ENCODE peak calls at places on chromosome 14, in nine cellular contexts. Z, P, T, V, D, C, J, F and W are unnamed samples.

GRCh38 chr14:36430169-36430568 is 89.9 kb downstream of the NKX2-1 start:
- DNase-seq in Z (no peak), P (no peak), T (no peak), V (no peak), D (no peak), C (no peak), J (no peak), F (no peak), W (no peak)

GRCh38 chr14:99672506-99673327 is 11.4 kb upstream of the CYP46A1 start:
- DNase-seq in Z (no peak), P (no peak), T (no peak), V (no peak), D (peak), C (peak), J (no peak), F (no peak), W (no peak)

GRCh38 chr14:42911642-42912041 is 1305.0 kb downstream of the LRFN5 start:
- DNase-seq in Z (no peak), P (peak), T (no peak), V (peak), D (no peak), C (no peak), J (no peak), F (no peak), W (no peak)

GRCh38 chr14:50038398-50039119 is 77.8 kb downstream of the VCPKMT start:
- DNase-seq in Z (peak), P (peak), T (no peak), V (no peak), D (no peak), C (no peak), J (peak), F (no peak), W (no peak)

GRCh38 chr14:20295067-20295466 is 10.7 kb downstream of the TTC5 start:
- DNase-seq in Z (no peak), P (peak), T (no peak), V (no peak), D (no peak), C (no peak), J (no peak), F (no peak), W (no peak)

GRCh38 chr14:84959796-84960515 is 570.0 kb upstream of the FLRT2 start:
- DNase-seq in Z (no peak), P (no peak), T (no peak), V (no peak), D (no peak), C (no peak), J (no peak), F (no peak), W (no peak)

GRCh38 chr14:33733310-33733709 is 217.6 kb downstream of the EGLN3 start:
- DNase-seq in Z (no peak), P (no peak), T (no peak), V (no peak), D (no peak), C (no peak), J (no peak), F (no peak), W (no peak)

GRCh38 chr14:24439830-24440605 is 2.6 kb downstream of the SDR39U1 start:
- DNase-seq in Z (no peak), P (no peak), T (no peak), V (no peak), D (no peak), C (no peak), J (no peak), F (no peak), W (no peak)

GRCh38 chr14:25887251-25887908 is 710.5 kb downstream of the NOVA1 start:
- DNase-seq in Z (no peak), P (peak), T (no peak), V (no peak), D (no peak), C (no peak), J (no peak), F (no peak), W (no peak)

GRCh38 chr14:91484186-91484585 is 25.9 kb downstream of the PPP4R3A start:
- DNase-seq in Z (no peak), P (no peak), T (no peak), V (no peak), D (no peak), C (no peak), J (no peak), F (no peak), W (no peak)

GRCh38 chr14:43052897-43053296 is 1446.2 kb downstream of the LRFN5 start:
- DNase-seq in Z (no peak), P (no peak), T (no peak), V (no peak), D (no peak), C (no peak), J (no peak), F (no peak), W (no peak)

GRCh38 chr14:61608245-61609142 is 86.8 kb upstream of the HIF1A start:
- DNase-seq in Z (no peak), P (peak), T (peak), V (no peak), D (no peak), C (no peak), J (no peak), F (peak), W (no peak)

GRCh38 chr14:75982724-75983358 is 1.0 kb upstream of the TGFB3 start:
- DNase-seq in Z (peak), P (no peak), T (no peak), V (no peak), D (peak), C (peak), J (peak), F (peak), W (peak)

GRCh38 chr14:29810064-29810463 is 117.6 kb downstream of the PRKD1 start:
- DNase-seq in Z (no peak), P (no peak), T (no peak), V (no peak), D (no peak), C (no peak), J (no peak), F (no peak), W (no peak)

GRCh38 chr14:55329999-55330710 is 58.9 kb downstream of the FBXO34 start:
- DNase-seq in Z (no peak), P (peak), T (no peak), V (no peak), D (no peak), C (no peak), J (no peak), F (no peak), W (no peak)

GRCh38 chr14:58238252-58239247 is 6.1 kb upstream of the PSMA3 start:
- DNase-seq in Z (peak), P (no peak), T (no peak), V (no peak), D (no peak), C (peak), J (no peak), F (peak), W (peak)

GRCh38 chr14:72699852-72700257 is 194.0 kb downstream of the DPF3 start:
- DNase-seq in Z (no peak), P (no peak), T (no peak), V (no peak), D (no peak), C (no peak), J (peak), F (no peak), W (no peak)

GRCh38 chr14:105432657-105433056 is 13.0 kb downstream of the MTA1 start:
- DNase-seq in Z (no peak), P (no peak), T (no peak), V (no peak), D (no peak), C (no peak), J (no peak), F (no peak), W (no peak)

GRCh38 chr14:24397639-24398297 is 1.0 kb upstream of the NYNRIN start:
- DNase-seq in Z (no peak), P (no peak), T (no peak), V (no peak), D (no peak), C (no peak), J (no peak), F (no peak), W (no peak)